ENCODE peak calls at places on chromosomes 12 and 14, in four cellular contexts. R is A172, U is stomach, Y is iPS-NIHi11. P is an unnamed sample.

GRCh38 chr12:49068879-49069506 is 786 bp downstream of the RHEBL1 start:
- DNase-seq in R (no peak), U (no peak), Y (no peak), P (no peak)

GRCh38 chr12:132561784-132562156 is 48.6 kb downstream of the LRCOL1 start:
- DNase-seq in R (peak), U (peak), Y (peak), P (peak)

GRCh38 chr12:15599266-15600037 is 189.7 kb downstream of the EPS8 start:
- DNase-seq in R (peak), U (no peak), Y (no peak), P (no peak)

GRCh38 chr14:88551936-88552565 is 2.8 kb downstream of the PTPN21 start:
- DNase-seq in R (no peak), U (no peak), Y (no peak), P (no peak)

GRCh38 chr12:20099395-20099976 is 268.9 kb upstream of the PDE3A start:
- DNase-seq in R (no peak), U (no peak), Y (no peak), P (no peak)

GRCh38 chr14:72500234-72500838 is 393.6 kb downstream of the DPF3 start:
- DNase-seq in R (no peak), U (no peak), Y (no peak), P (no peak)

GRCh38 chr12:119235352-119235751 is 56.6 kb downstream of the HSPB8 start:
- DNase-seq in R (no peak), U (no peak), Y (peak), P (no peak)

GRCh38 chr14:97298331-97298730 is 501.1 kb downstream of the VRK1 start:
- DNase-seq in R (no peak), U (no peak), Y (peak), P (peak)

GRCh38 chr12:57518176-57518919 is 2.0 kb downstream of the DDIT3 start:
- DNase-seq in R (no peak), U (no peak), Y (no peak), P (no peak)

GRCh38 chr14:90703841-90704240 is 112.4 kb downstream of the TTC7B start:
- DNase-seq in R (no peak), U (no peak), Y (no peak), P (no peak)

GRCh38 chr12:20264608-20265114 is 103.7 kb upstream of the PDE3A start:
- DNase-seq in R (peak), U (no peak), Y (peak), P (no peak)

GRCh38 chr12:120321382-120322202 is 6.0 kb downstream of the PLA2G1B start:
- DNase-seq in R (no peak), U (peak), Y (no peak), P (no peak)

GRCh38 chr12:46524778-46525177 is 152.2 kb upstream of the SLC38A2 start:
- DNase-seq in R (peak), U (peak), Y (no peak), P (no peak)

GRCh38 chr14:29403091-29403490 is 524.6 kb downstream of the PRKD1 start:
- DNase-seq in R (no peak), U (no peak), Y (no peak), P (no peak)

GRCh38 chr12:31931796-31932715 is 27.2 kb upstream of the RESF1 start:
- DNase-seq in R (no peak), U (no peak), Y (no peak), P (no peak)

GRCh38 chr14:37048666-37049071 is 123.7 kb downstream of the SLC25A21 start:
- DNase-seq in R (peak), U (no peak), Y (no peak), P (no peak)

GRCh38 chr14:100547633-100548294 is 39.5 kb downstream of the BEGAIN start:
- DNase-seq in R (peak), U (peak), Y (no peak), P (peak)

GRCh38 chr14:65034021-65034420 is 47.3 kb downstream of the FNTB start:
- DNase-seq in R (no peak), U (no peak), Y (no peak), P (no peak)

GRCh38 chr12:29795715-29796114 is 12.0 kb upstream of the TMTC1 start:
- DNase-seq in R (no peak), U (no peak), Y (no peak), P (no peak)

GRCh38 chr14:37650356-37651037 is 55.1 kb downstream of the TTC6 start:
- DNase-seq in R (no peak), U (no peak), Y (no peak), P (no peak)

GRCh38 chr14:95677168-95677835 is 8.9 kb upstream of the TCL1B start:
- DNase-seq in R (no peak), U (no peak), Y (no peak), P (no peak)

GRCh38 chr12:31227401-31227981 is 98.5 kb downstream of the SINHCAF start:
- DNase-seq in R (no peak), U (no peak), Y (no peak), P (no peak)

GRCh38 chr12:49662998-49663843 is 39.9 kb downstream of the PRPF40B start:
- DNase-seq in R (peak), U (no peak), Y (peak), P (peak)

GRCh38 chr12:77152623-77153193 is 87.3 kb upstream of the E2F7 start:
- DNase-seq in R (peak), U (no peak), Y (peak), P (no peak)

GRCh38 chr12:10182662-10183061 is 3.8 kb downstream of the TMEM52B start:
- DNase-seq in R (peak), U (no peak), Y (no peak), P (no peak)

GRCh38 chr12:123996581-123996980 is 23.6 kb downstream of the ZNF664 start:
- DNase-seq in R (no peak), U (no peak), Y (peak), P (no peak)

GRCh38 chr14:54709444-54709843 is 142.5 kb downstream of the SAMD4A start:
- DNase-seq in R (no peak), U (no peak), Y (no peak), P (no peak)

GRCh38 chr14:89926709-89927108 is 27.8 kb downstream of the EFCAB11 start:
- DNase-seq in R (no peak), U (no peak), Y (no peak), P (no peak)

GRCh38 chr14:35944847-35945246 is 118.7 kb downstream of the BRMS1L start:
- DNase-seq in R (peak), U (no peak), Y (peak), P (no peak)

GRCh38 chr14:64196668-64197411 is 97.3 kb downstream of the ESR2 start:
- DNase-seq in R (peak), U (peak), Y (peak), P (no peak)

GRCh38 chr12:13223941-13224340 is 27.4 kb downstream of the EMP1 start:
- DNase-seq in R (no peak), U (no peak), Y (no peak), P (no peak)

GRCh38 chr12:42482086-42482819 is 107.3 kb downstream of the PRICKLE1 start:
- DNase-seq in R (peak), U (peak), Y (no peak), P (no peak)

GRCh38 chr12:124296295-124296915 is 1.5 kb downstream of the RFLNA start:
- DNase-seq in R (no peak), U (no peak), Y (peak), P (no peak)